ENCODE peak calls at places on chromosomes 6 and 20, in five cellular contexts. S is neural crest cell, U is fibroblast of lung, T is small intestine, N is 8988T. I is an unnamed sample.

GRCh38 chr6:2158596-2159271 is 86.7 kb downstream of the GMDS start:
- DNase-seq in S (peak), U (peak), T (no peak), N (peak), I (peak)

GRCh38 chr6:2765896-2766766 is 938 bp downstream of the WRNIP1 start:
- DNase-seq in S (peak), U (peak), T (peak), N (peak), I (peak)

GRCh38 chr6:16002332-16003196 is 126.3 kb upstream of the MYLIP start:
- DNase-seq in S (no peak), U (no peak), T (no peak), N (no peak), I (no peak)

GRCh38 chr6:100353276-100354015 is 111.3 kb downstream of the SIM1 start:
- DNase-seq in S (no peak), U (peak), T (no peak), N (no peak), I (no peak)

GRCh38 chr6:97697450-97697849 is 414.4 kb upstream of the MMS22L start:
- DNase-seq in S (no peak), U (peak), T (no peak), N (no peak), I (no peak)

GRCh38 chr20:62617711-62618483 is 24.4 kb upstream of the SLCO4A1 start:
- DNase-seq in S (no peak), U (peak), T (no peak), N (peak), I (no peak)

GRCh38 chr6:155154158-155154830 is 109.5 kb upstream of the CLDN20 start:
- DNase-seq in S (no peak), U (peak), T (no peak), N (no peak), I (no peak)

GRCh38 chr6:155174576-155175174 is 89.1 kb upstream of the CLDN20 start:
- DNase-seq in S (peak), U (peak), T (peak), N (peak), I (peak)

GRCh38 chr6:140736227-140736626 is 1361.8 kb upstream of the CITED2 start:
- DNase-seq in S (no peak), U (no peak), T (no peak), N (no peak), I (no peak)

GRCh38 chr20:51100617-51101016 is 77.7 kb upstream of the KCNG1 start:
- DNase-seq in S (no peak), U (no peak), T (no peak), N (no peak), I (no peak)

GRCh38 chr6:36724514-36725385 is 27.1 kb downstream of the RAB44 start:
- DNase-seq in S (peak), U (peak), T (peak), N (peak), I (peak)

GRCh38 chr20:60249436-60249835 is 291.2 kb downstream of the CDH26 start:
- DNase-seq in S (no peak), U (peak), T (no peak), N (peak), I (no peak)

GRCh38 chr6:72619883-72620696 is 1.8 kb upstream of the KCNQ5 start:
- DNase-seq in S (peak), U (peak), T (peak), N (no peak), I (peak)

GRCh38 chr20:61354501-61354900 is 102.4 kb downstream of the CDH4 start:
- DNase-seq in S (no peak), U (no peak), T (no peak), N (no peak), I (no peak)

GRCh38 chr6:39003072-39003471 is 45.5 kb upstream of the GLP1R start:
- DNase-seq in S (peak), U (no peak), T (no peak), N (no peak), I (peak)

GRCh38 chr6:18477301-18477941 is 90.3 kb downstream of the RNF144B start:
- DNase-seq in S (no peak), U (peak), T (no peak), N (no peak), I (no peak)

GRCh38 chr20:45953672-45954071 is 18.3 kb downstream of the ZNF335 start:
- DNase-seq in S (no peak), U (no peak), T (no peak), N (no peak), I (no peak)

GRCh38 chr6:30820196-30820595 is 64.1 kb upstream of the DDR1 start:
- DNase-seq in S (no peak), U (peak), T (peak), N (peak), I (no peak)

GRCh38 chr6:121436966-121437756 is 1.7 kb downstream of the GJA1 start:
- DNase-seq in S (peak), U (peak), T (peak), N (no peak), I (peak)

GRCh38 chr6:136791296-136792065 is 796 bp downstream of the MAP3K5 start:
- DNase-seq in S (peak), U (peak), T (peak), N (no peak), I (peak)

GRCh38 chr6:11460001-11460668 is 77.4 kb upstream of the TMEM170B start:
- DNase-seq in S (no peak), U (peak), T (peak), N (no peak), I (no peak)

I was measured in glutamatergic neuron.